ENCODE peak calls at places on chromosomes 1 and 21, in four cellular contexts. X is fibroblast of villous mesenchyme, R is AG04450, L is Kasumi-1. H is an unnamed sample.

GRCh38 chr1:226973371-226973897 is 33.3 kb downstream of the COQ8A start:
- DNase-seq in R (no peak), X (no peak), L (no peak), H (no peak)

GRCh38 chr1:11138952-11139351 is 39.3 kb upstream of the EXOSC10 start:
- DNase-seq in R (no peak), L (no peak), X (no peak), H (peak)

GRCh38 chr1:161863549-161863948 is 97.4 kb downstream of the ATF6 start:
- DNase-seq in R (no peak), X (peak), L (no peak), H (no peak)

GRCh38 chr1:171438441-171438840 is 46.9 kb upstream of the PRRC2C start:
- DNase-seq in L (no peak), X (peak), R (peak), H (peak)

GRCh38 chr1:205497351-205497750 is 7.1 kb upstream of the CDK18 start:
- DNase-seq in L (no peak), R (no peak), X (no peak), H (no peak)

GRCh38 chr1:56375184-56375837 is 204.1 kb downstream of the PLPP3 start:
- DNase-seq in R (no peak), L (no peak), X (no peak), H (no peak)

GRCh38 chr1:47449702-47450552 is 12.1 kb downstream of the FOXD2 start:
- DNase-seq in X (no peak), R (no peak), L (no peak), H (no peak)

GRCh38 chr1:34419662-34420061 is 243.0 kb downstream of the C1orf94 start:
- DNase-seq in X (no peak), R (no peak), L (no peak), H (no peak)

GRCh38 chr1:159197767-159198557 is 6.7 kb upstream of the ACKR1 start:
- DNase-seq in X (peak), R (peak), L (peak), H (peak)

GRCh38 chr1:74504125-74505065 is 8.0 kb downstream of the LRRC53 start:
- DNase-seq in L (peak), X (peak), R (peak), H (peak)

GRCh38 chr1:65955071-65955470 is 162.4 kb downstream of the PDE4B start:
- DNase-seq in X (no peak), R (no peak), L (no peak), H (no peak)

GRCh38 chr1:168803696-168804510 is 74.9 kb upstream of the DPT start:
- DNase-seq in L (no peak), R (no peak), X (no peak), H (no peak)

GRCh38 chr1:156510709-156511108 is 10.1 kb upstream of the MEF2D start:
- DNase-seq in L (no peak), R (peak), X (peak), H (peak)

GRCh38 chr1:44808938-44809917 is 905 bp downstream of the BTBD19 start:
- DNase-seq in X (peak), R (no peak), L (peak), H (peak)

GRCh38 chr1:9384128-9384527 is 91.4 kb downstream of the SPSB1 start:
- DNase-seq in L (no peak), R (no peak), X (no peak), H (no peak)

GRCh38 chr1:87203890-87204289 is 124.8 kb upstream of the LMO4 start:
- DNase-seq in X (no peak), R (no peak), L (no peak), H (peak)

GRCh38 chr1:78277253-78277652 is 213.5 kb upstream of the PTGFR start:
- DNase-seq in R (no peak), X (peak), L (no peak), H (peak)

GRCh38 chr1:84571150-84571535 is 3.1 kb downstream of the CTBS start:
- DNase-seq in R (no peak), X (no peak), L (no peak), H (peak)

GRCh38 chr1:189752461-189752860 is 725.2 kb downstream of the BRINP3 start:
- DNase-seq in L (no peak), X (no peak), R (peak), H (peak)

GRCh38 chr1:198935371-198935921 is 296.6 kb downstream of the PTPRC start:
- DNase-seq in X (peak), L (peak), R (peak), H (peak)

GRCh38 chr1:55707196-55707595 is 492.0 kb upstream of the USP24 start:
- DNase-seq in R (no peak), X (no peak), L (no peak), H (no peak)

GRCh38 chr21:25838809-25839208 is 104.0 kb downstream of the GABPA start:
- DNase-seq in R (no peak), L (no peak), X (no peak), H (no peak)

GRCh38 chr1:9233241-9233941 is 1.2 kb upstream of the H6PD start:
- DNase-seq in R (no peak), L (no peak), X (peak), H (peak)

GRCh38 chr1:162213281-162213909 is 143.9 kb downstream of the NOS1AP start:
- DNase-seq in R (no peak), X (peak), L (no peak), H (peak)

GRCh38 chr1:215923129-215923824 is 356.2 kb downstream of the KCTD3 start:
- DNase-seq in X (no peak), L (no peak), R (no peak), H (no peak)

GRCh38 chr1:156551866-156552265 is 20.5 kb downstream of the IQGAP3 start:
- DNase-seq in L (no peak), R (no peak), X (no peak), H (peak)

GRCh38 chr1:17826165-17826488 is 71.0 kb downstream of the ACTL8 start:
- DNase-seq in L (peak), X (peak), R (no peak), H (peak)

GRCh38 chr1:37556712-37557196 is at the start of gene DNALI1:
- DNase-seq in R (peak), L (no peak), X (peak), H (peak)

GRCh38 chr1:247077234-247077633 is 1.4 kb downstream of the ZNF670 start:
- DNase-seq in X (peak), R (no peak), L (peak), H (peak)

GRCh38 chr1:5458248-5458647 is 534.0 kb downstream of the NPHP4 start:
- DNase-seq in L (no peak), X (no peak), R (no peak), H (no peak)

GRCh38 chr1:208239518-208240381 is 4.4 kb downstream of the PLXNA2 start:
- DNase-seq in X (no peak), R (no peak), L (no peak), H (no peak)

GRCh38 chr1:27614625-27615344 is 10.8 kb upstream of the AHDC1 start:
- DNase-seq in R (no peak), X (no peak), L (no peak), H (no peak)

H was measured in fibroblast of pulmonary artery.